ENCODE peak calls at places on chromosomes 5 and 9, in five cellular contexts. One of them, this sample, is unnamed.

GRCh38 chr5:44952376-44952775 is 143.6 kb downstream of the MRPS30 start:
- DNase-seq in trophoblast cell: peak; percentile 0
- DNase-seq in neuronal stem cell: no peak
- DNase-seq in H9: no peak
- DNase-seq in H1: no peak
- DNase-seq in this sample: peak; percentile 62

GRCh38 chr5:3346111-3346820 is 249.4 kb upstream of the IRX1 start:
- DNase-seq in trophoblast cell: no peak
- DNase-seq in neuronal stem cell: no peak
- DNase-seq in H9: no peak
- DNase-seq in H1: no peak
- DNase-seq in this sample: no peak

GRCh38 chr5:42720242-42720641 is 36.4 kb upstream of the CCDC152 start:
- DNase-seq in trophoblast cell: no peak
- DNase-seq in neuronal stem cell: no peak
- DNase-seq in H9: no peak
- DNase-seq in H1: no peak
- DNase-seq in this sample: peak; percentile 12

GRCh38 chr5:169161022-169161680 is 139.8 kb downstream of the SLIT3 start:
- DNase-seq in trophoblast cell: peak; percentile 64
- DNase-seq in neuronal stem cell: peak; percentile 44
- DNase-seq in H9: peak; percentile 64
- DNase-seq in H1: no peak
- DNase-seq in this sample: peak; percentile 73

GRCh38 chr5:175107865-175108264 is 336.1 kb downstream of the DRD1 start:
- DNase-seq in trophoblast cell: no peak
- DNase-seq in neuronal stem cell: no peak
- DNase-seq in H9: no peak
- DNase-seq in H1: no peak
- DNase-seq in this sample: no peak

GRCh38 chr5:129460951-129461815 is 1.1 kb downstream of the ADAMTS19 start:
- DNase-seq in trophoblast cell: peak; percentile 44
- DNase-seq in neuronal stem cell: peak; percentile 49
- DNase-seq in H9: peak; percentile 73
- DNase-seq in H1: peak; percentile 84
- DNase-seq in this sample: peak; percentile 61

GRCh38 chr5:55638455-55638854 is 73.7 kb downstream of the SLC38A9 start:
- DNase-seq in trophoblast cell: no peak
- DNase-seq in neuronal stem cell: no peak
- DNase-seq in H9: no peak
- DNase-seq in H1: no peak
- DNase-seq in this sample: peak; percentile 32

GRCh38 chr9:78365979-78366697 is 69.2 kb downstream of the PSAT1 start:
- DNase-seq in trophoblast cell: no peak
- DNase-seq in neuronal stem cell: no peak
- DNase-seq in H9: no peak
- DNase-seq in H1: no peak
- DNase-seq in this sample: peak; percentile 35

GRCh38 chr5:10577371-10578291 is 13.8 kb downstream of the ANKRD33B start:
- DNase-seq in trophoblast cell: no peak
- DNase-seq in neuronal stem cell: no peak
- DNase-seq in H9: no peak
- DNase-seq in H1: no peak
- DNase-seq in this sample: no peak

GRCh38 chr9:70362952-70363351 is 51.5 kb downstream of the KLF9 start:
- DNase-seq in trophoblast cell: no peak
- DNase-seq in neuronal stem cell: no peak
- DNase-seq in H9: no peak
- DNase-seq in H1: no peak
- DNase-seq in this sample: no peak

GRCh38 chr9:112348257-112348992 is 15.0 kb upstream of the PTBP3 start:
- DNase-seq in trophoblast cell: peak; percentile 72
- DNase-seq in neuronal stem cell: no peak
- DNase-seq in H9: peak; percentile 64
- DNase-seq in H1: peak; percentile 51
- DNase-seq in this sample: no peak

GRCh38 chr5:171630047-171630669 is 155.5 kb upstream of the SMIM23 start:
- DNase-seq in trophoblast cell: peak; percentile 11
- DNase-seq in neuronal stem cell: peak; percentile 63
- DNase-seq in H9: peak; percentile 81
- DNase-seq in H1: peak; percentile 82
- DNase-seq in this sample: peak; percentile 55

GRCh38 chr5:173042708-173043107 is 13.4 kb upstream of the CREBRF start:
- DNase-seq in trophoblast cell: no peak
- DNase-seq in neuronal stem cell: no peak
- DNase-seq in H9: no peak
- DNase-seq in H1: no peak
- DNase-seq in this sample: no peak
- H4K91ac ChIP-seq in trophoblast cell: no peak overlapping the region
- H4K91ac ChIP-seq in neuronal stem cell: no peak overlapping the region
- H4K91ac ChIP-seq in H9: no peak overlapping the region
- H4K91ac ChIP-seq in H1: no peak overlapping the region
- H4K91ac ChIP-seq in this sample: peak overlapping the region; percentile 65

GRCh38 chr5:29148581-29148980 is 2044.9 kb upstream of the CDH6 start:
- DNase-seq in trophoblast cell: no peak
- DNase-seq in neuronal stem cell: no peak
- DNase-seq in H9: no peak
- DNase-seq in H1: no peak
- DNase-seq in this sample: no peak

GRCh38 chr5:29148073-29148472 is 2045.4 kb upstream of the CDH6 start:
- DNase-seq in trophoblast cell: no peak
- DNase-seq in neuronal stem cell: no peak
- DNase-seq in H9: no peak
- DNase-seq in H1: no peak
- DNase-seq in this sample: no peak

DNA sequence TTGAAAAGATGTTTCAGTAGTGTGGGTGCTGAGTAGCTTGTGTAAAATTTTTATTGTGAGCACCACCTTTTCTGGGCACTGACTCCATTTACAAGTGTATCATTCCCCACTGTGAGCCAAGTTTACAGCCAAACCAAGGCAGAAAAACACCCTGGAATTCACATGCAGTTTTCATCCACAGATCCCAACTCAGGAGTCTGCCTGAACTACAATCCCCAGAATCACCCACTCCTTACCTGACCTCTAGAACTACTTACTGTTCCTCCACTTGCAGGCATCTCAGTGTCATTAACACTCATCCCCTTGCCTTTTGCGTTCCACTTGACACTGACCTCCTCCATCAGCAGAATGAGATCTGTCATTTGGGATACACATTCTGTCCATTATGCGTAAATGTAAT is 2042.6 kb upstream of the CDH6 start:
- DNase-seq in trophoblast cell: no peak
- DNase-seq in neuronal stem cell: no peak
- DNase-seq in H9: peak; percentile 40
- DNase-seq in H1: no peak
- DNase-seq in this sample: no peak
- H2BK12ac ChIP-seq in trophoblast cell: no peak overlapping the region
- H2BK12ac ChIP-seq in neuronal stem cell: no peak overlapping the region
- H2BK12ac ChIP-seq in H9: no peak overlapping the region
- H2BK12ac ChIP-seq in H1: no peak overlapping the region
- H2BK12ac ChIP-seq in this sample: no peak overlapping the region

GRCh38 chr5:40797273-40798011 is 732 bp downstream of the PRKAA1 start:
- DNase-seq in trophoblast cell: peak; percentile 25
- DNase-seq in neuronal stem cell: peak; percentile 46
- DNase-seq in H9: no peak
- DNase-seq in H1: peak; percentile 82
- DNase-seq in this sample: peak; percentile 75

GRCh38 chr5:40798856-40799210 is 659 bp upstream of the PRKAA1 start:
- DNase-seq in trophoblast cell: no peak
- DNase-seq in neuronal stem cell: no peak
- DNase-seq in H9: no peak
- DNase-seq in H1: no peak
- DNase-seq in this sample: no peak

GRCh38 chr5:40796487-40796889 is 1.7 kb downstream of the PRKAA1 start:
- DNase-seq in trophoblast cell: no peak
- DNase-seq in neuronal stem cell: no peak
- DNase-seq in H9: no peak
- DNase-seq in H1: no peak
- DNase-seq in this sample: peak; percentile 68

GRCh38 chr5:40799248-40799647 is 1.1 kb upstream of the PRKAA1 start:
- DNase-seq in trophoblast cell: no peak
- DNase-seq in neuronal stem cell: no peak
- DNase-seq in H9: no peak
- DNase-seq in H1: no peak
- DNase-seq in this sample: no peak

GRCh38 chr5:40798012-40798855 is at the start of gene PRKAA1:
- DNase-seq in trophoblast cell: peak; percentile 92
- DNase-seq in neuronal stem cell: peak; percentile 86
- DNase-seq in H9: peak; percentile 93
- DNase-seq in H1: peak; percentile 95
- DNase-seq in this sample: peak; percentile 88
- H4K91ac ChIP-seq in trophoblast cell: peak within 1 kb of the TSS; percentile 81
- H4K91ac ChIP-seq in neuronal stem cell: no peak within 1 kb of the TSS
- H4K91ac ChIP-seq in H9: no peak within 1 kb of the TSS
- H4K91ac ChIP-seq in H1: peak within 1 kb of the TSS; percentile 97
- H4K91ac ChIP-seq in this sample: no peak within 1 kb of the TSS

GRCh38 chr9:97633859-97634485 is 351 bp downstream of the NCBP1 start:
- DNase-seq in trophoblast cell: no peak
- DNase-seq in neuronal stem cell: no peak
- DNase-seq in H9: no peak
- DNase-seq in H1: no peak
- DNase-seq in this sample: no peak

GRCh38 chr9:97636903-97637302 is 3.3 kb downstream of the NCBP1 start:
- DNase-seq in trophoblast cell: no peak
- DNase-seq in neuronal stem cell: no peak
- DNase-seq in H9: no peak
- DNase-seq in H1: no peak
- DNase-seq in this sample: no peak

GRCh38 chr9:97632406-97632991 is 669 bp downstream of the TSTD2 start:
- DNase-seq in trophoblast cell: no peak
- DNase-seq in neuronal stem cell: peak; percentile 79
- DNase-seq in H9: peak; percentile 67
- DNase-seq in H1: no peak
- DNase-seq in this sample: peak; percentile 90

GRCh38 chr9:97632992-97633858 is at the start of the genes NCBP1 and TSTD2:
- DNase-seq in trophoblast cell: peak; percentile 96
- DNase-seq in neuronal stem cell: peak; percentile 98
- DNase-seq in H9: peak; percentile 97
- DNase-seq in H1: peak; percentile 93
- DNase-seq in this sample: peak; percentile 99

DNA sequence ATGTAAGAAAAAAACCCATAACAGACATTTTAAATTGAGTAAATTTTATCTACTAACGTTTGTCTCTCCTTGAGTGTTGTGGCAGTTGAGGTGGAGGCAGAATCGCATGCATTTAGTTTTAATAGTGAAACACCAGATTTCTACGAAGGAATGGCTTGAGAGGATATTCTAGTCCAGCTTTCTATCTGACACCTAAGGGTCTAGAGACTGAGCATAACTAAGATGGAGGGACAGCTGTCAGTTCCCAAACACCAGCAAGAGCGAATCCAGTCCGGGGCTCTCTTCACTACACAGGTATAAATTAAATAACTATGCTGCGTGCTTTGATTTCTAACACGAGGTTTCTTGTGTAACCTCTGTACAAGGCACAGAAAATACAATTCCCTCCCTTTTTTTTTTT is 1.4 kb downstream of the NCBP1 start:
- DNase-seq in trophoblast cell: no peak
- DNase-seq in neuronal stem cell: no peak
- DNase-seq in H9: no peak
- DNase-seq in H1: no peak
- DNase-seq in this sample: no peak
- H2BK12ac ChIP-seq in trophoblast cell: no peak overlapping the region
- H2BK12ac ChIP-seq in neuronal stem cell: no peak overlapping the region
- H2BK12ac ChIP-seq in H9: no peak overlapping the region
- H2BK12ac ChIP-seq in H1: no peak overlapping the region
- H2BK12ac ChIP-seq in this sample: no peak overlapping the region

GRCh38 chr9:129240581-129241211 is 62.6 kb upstream of the IER5L start:
- DNase-seq in trophoblast cell: no peak
- DNase-seq in neuronal stem cell: no peak
- DNase-seq in H9: no peak
- DNase-seq in H1: no peak
- DNase-seq in this sample: no peak

GRCh38 chr9:129245276-129245675 is 67.2 kb upstream of the IER5L start:
- DNase-seq in trophoblast cell: peak; percentile 20
- DNase-seq in neuronal stem cell: no peak
- DNase-seq in H9: no peak
- DNase-seq in H1: no peak
- DNase-seq in this sample: peak; percentile 64

GRCh38 chr9:129242191-129242953 is 64.3 kb upstream of the IER5L start:
- DNase-seq in trophoblast cell: no peak
- DNase-seq in neuronal stem cell: no peak
- DNase-seq in H9: no peak
- DNase-seq in H1: no peak
- DNase-seq in this sample: no peak

GRCh38 chr9:129241725-129242124 is 63.7 kb upstream of the IER5L start:
- DNase-seq in trophoblast cell: no peak
- DNase-seq in neuronal stem cell: no peak
- DNase-seq in H9: no peak
- DNase-seq in H1: no peak
- DNase-seq in this sample: no peak

GRCh38 chr9:129242971-129243561 is 65.0 kb upstream of the IER5L start:
- DNase-seq in trophoblast cell: no peak
- DNase-seq in neuronal stem cell: no peak
- DNase-seq in H9: no peak
- DNase-seq in H1: no peak
- DNase-seq in this sample: peak; percentile 34
- H4K91ac ChIP-seq in trophoblast cell: no peak overlapping the region
- H4K91ac ChIP-seq in neuronal stem cell: no peak overlapping the region
- H4K91ac ChIP-seq in H9: no peak overlapping the region
- H4K91ac ChIP-seq in H1: no peak overlapping the region
- H4K91ac ChIP-seq in this sample: peak overlapping the region; percentile 31

GRCh38 chr9:95409650-95410426 is 92.3 kb upstream of the FANCC start:
- DNase-seq in trophoblast cell: no peak
- DNase-seq in neuronal stem cell: no peak
- DNase-seq in H9: no peak
- DNase-seq in H1: no peak
- DNase-seq in this sample: peak; percentile 94

GRCh38 chr9:95411211-95411892 is 93.8 kb upstream of the FANCC start:
- DNase-seq in trophoblast cell: no peak
- DNase-seq in neuronal stem cell: no peak
- DNase-seq in H9: no peak
- DNase-seq in H1: no peak
- DNase-seq in this sample: no peak

GRCh38 chr9:95406114-95406513 is 88.6 kb upstream of the FANCC start:
- DNase-seq in trophoblast cell: no peak
- DNase-seq in neuronal stem cell: no peak
- DNase-seq in H9: no peak
- DNase-seq in H1: no peak
- DNase-seq in this sample: peak; percentile 38

DNA sequence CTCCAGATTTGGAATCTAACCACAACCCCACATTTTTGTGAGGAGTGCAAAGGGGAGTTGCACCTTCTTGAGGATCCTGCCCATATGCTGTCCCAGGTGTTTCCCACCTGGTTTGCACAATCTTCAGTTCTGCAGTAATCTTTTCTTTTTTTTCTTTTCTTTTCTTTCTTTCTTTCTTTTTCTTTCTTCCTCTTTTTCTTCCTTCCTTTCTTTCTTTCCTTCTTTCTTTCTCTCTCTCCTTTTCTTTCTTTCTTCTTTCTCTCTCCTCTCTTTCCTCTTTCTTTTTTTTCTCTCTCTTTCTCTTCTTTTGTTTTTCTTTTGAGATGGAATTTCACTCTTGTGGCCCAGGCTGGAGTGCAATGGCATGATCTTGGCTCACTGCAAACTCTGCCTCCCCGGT is 90.0 kb upstream of the FANCC start:
- DNase-seq in trophoblast cell: no peak
- DNase-seq in neuronal stem cell: no peak
- DNase-seq in H9: no peak
- DNase-seq in H1: no peak
- DNase-seq in this sample: no peak
- H2BK12ac ChIP-seq in trophoblast cell: no peak overlapping the region
- H2BK12ac ChIP-seq in neuronal stem cell: no peak overlapping the region
- H2BK12ac ChIP-seq in H9: no peak overlapping the region
- H2BK12ac ChIP-seq in H1: no peak overlapping the region
- H2BK12ac ChIP-seq in this sample: no peak overlapping the region